ENCODE peak calls at places on chromosomes 16 and 17, in six cellular contexts. E is GM12865, T is A549, Y is fibroblast of mammary gland, X is left ventricle myocardium inferior, Q is hepatocyte. A is an unnamed sample.

GRCh38 chr17:29443041-29443440 is 52.9 kb downstream of the TAOK1 start:
- DNase-seq in E (no peak), T (no peak), Y (no peak), X (no peak), Q (no peak), A (no peak)

GRCh38 chr17:47295037-47295873 is 28.5 kb upstream of the EFCAB13 start:
- DNase-seq in E (no peak), T (no peak), Y (no peak), X (no peak), Q (no peak), A (no peak)

GRCh38 chr16:1021553-1022160 is 40.1 kb downstream of the SOX8 start:
- DNase-seq in E (no peak), T (no peak), Y (no peak), X (no peak), Q (no peak), A (no peak)

GRCh38 chr17:14301761-14302401 is 1.0 kb downstream of the HS3ST3B1 start:
- DNase-seq in E (peak), T (no peak), Y (peak), X (peak), Q (peak), A (peak)

GRCh38 chr16:81586421-81586820 is 141.8 kb downstream of the CMIP start:
- DNase-seq in E (no peak), T (no peak), Y (no peak), X (no peak), Q (peak), A (no peak)

GRCh38 chr17:54948380-54948779 is 20.1 kb downstream of the COX11 start:
- DNase-seq in E (peak), T (no peak), Y (peak), X (no peak), Q (no peak), A (peak)

GRCh38 chr17:38982858-38983746 is 15.9 kb upstream of the FBXO47 start:
- DNase-seq in E (peak), T (peak), Y (peak), X (no peak), Q (peak), A (peak)

GRCh38 chr17:57516290-57517215 is 228.5 kb downstream of the CCDC182 start:
- DNase-seq in E (no peak), T (no peak), Y (no peak), X (no peak), Q (no peak), A (no peak)

GRCh38 chr17:8292639-8293395 is 2.4 kb downstream of the SLC25A35 start:
- DNase-seq in E (peak), T (no peak), Y (no peak), X (no peak), Q (no peak), A (no peak)

GRCh38 chr16:50066482-50067289 is 916 bp downstream of the HEATR3 start:
- DNase-seq in E (no peak), T (no peak), Y (no peak), X (no peak), Q (no peak), A (no peak)

GRCh38 chr16:4388275-4389021 is 16.8 kb downstream of the VASN start:
- DNase-seq in E (no peak), T (no peak), Y (peak), X (peak), Q (no peak), A (no peak)

GRCh38 chr16:22189473-22190168 is 16.5 kb upstream of the EEF2K start:
- DNase-seq in E (peak), T (no peak), Y (peak), X (peak), Q (peak), A (peak)

GRCh38 chr16:177394-177822 is 928 bp downstream of the HBA1 start:
- DNase-seq in E (no peak), T (no peak), Y (peak), X (peak), Q (peak), A (no peak)

GRCh38 chr16:69089091-69089912 is 16.2 kb upstream of the HAS3 start:
- DNase-seq in E (peak), T (no peak), Y (no peak), X (no peak), Q (peak), A (peak)

GRCh38 chr17:49548051-49548505 is 27.6 kb upstream of the NXPH3 start:
- DNase-seq in E (no peak), T (no peak), Y (no peak), X (peak), Q (peak), A (no peak)

GRCh38 chr16:73232555-73233422 is 184.9 kb upstream of the ZFHX3 start:
- DNase-seq in E (no peak), T (peak), Y (peak), X (peak), Q (peak), A (no peak)

GRCh38 chr16:75257886-75258806 is 6.7 kb upstream of the BCAR1 start:
- DNase-seq in E (peak), T (no peak), Y (no peak), X (no peak), Q (no peak), A (no peak)

GRCh38 chr17:79659376-79659775 is 48.5 kb upstream of the RBFOX3 start:
- DNase-seq in E (no peak), T (no peak), Y (no peak), X (no peak), Q (no peak), A (no peak)

GRCh38 chr16:54936979-54937672 is 6.5 kb downstream of the IRX5 start:
- DNase-seq in E (no peak), T (peak), Y (peak), X (no peak), Q (peak), A (peak)

GRCh38 chr16:54937673-54938350 is 7.1 kb downstream of the IRX5 start:
- DNase-seq in E (no peak), T (no peak), Y (no peak), X (no peak), Q (no peak), A (no peak)

GRCh38 chr16:54940279-54940604 is 9.6 kb downstream of the IRX5 start:
- DNase-seq in E (no peak), T (no peak), Y (no peak), X (no peak), Q (no peak), A (no peak)

GRCh38 chr16:54939537-54940278 is 9.0 kb downstream of the IRX5 start:
- DNase-seq in E (no peak), T (no peak), Y (no peak), X (no peak), Q (no peak), A (no peak)

GRCh38 chr16:54938351-54939346 is 8.0 kb downstream of the IRX5 start:
- DNase-seq in E (no peak), T (no peak), Y (no peak), X (no peak), Q (no peak), A (no peak)
- TF ChIP-seq CTCF in E (no peak), T (no peak), Y (no peak), X (peak), Q (peak), A (no peak)

GRCh38 chr17:63446981-63447687 is 1.0 kb upstream of the CYB561 start:
- DNase-seq in E (no peak), T (no peak), Y (no peak), X (no peak), Q (no peak), A (peak)

GRCh38 chr17:63447688-63448005 is 1.5 kb upstream of the CYB561 start:
- DNase-seq in E (no peak), T (no peak), Y (no peak), X (no peak), Q (no peak), A (no peak)

GRCh38 chr17:63445571-63446217 is 412 bp downstream of the CYB561 start:
- DNase-seq in E (peak), T (peak), Y (no peak), X (no peak), Q (peak), A (peak)

GRCh38 chr17:63445065-63445464 is 1.0 kb downstream of the CYB561 start:
- DNase-seq in E (no peak), T (no peak), Y (no peak), X (no peak), Q (no peak), A (no peak)

DNA sequence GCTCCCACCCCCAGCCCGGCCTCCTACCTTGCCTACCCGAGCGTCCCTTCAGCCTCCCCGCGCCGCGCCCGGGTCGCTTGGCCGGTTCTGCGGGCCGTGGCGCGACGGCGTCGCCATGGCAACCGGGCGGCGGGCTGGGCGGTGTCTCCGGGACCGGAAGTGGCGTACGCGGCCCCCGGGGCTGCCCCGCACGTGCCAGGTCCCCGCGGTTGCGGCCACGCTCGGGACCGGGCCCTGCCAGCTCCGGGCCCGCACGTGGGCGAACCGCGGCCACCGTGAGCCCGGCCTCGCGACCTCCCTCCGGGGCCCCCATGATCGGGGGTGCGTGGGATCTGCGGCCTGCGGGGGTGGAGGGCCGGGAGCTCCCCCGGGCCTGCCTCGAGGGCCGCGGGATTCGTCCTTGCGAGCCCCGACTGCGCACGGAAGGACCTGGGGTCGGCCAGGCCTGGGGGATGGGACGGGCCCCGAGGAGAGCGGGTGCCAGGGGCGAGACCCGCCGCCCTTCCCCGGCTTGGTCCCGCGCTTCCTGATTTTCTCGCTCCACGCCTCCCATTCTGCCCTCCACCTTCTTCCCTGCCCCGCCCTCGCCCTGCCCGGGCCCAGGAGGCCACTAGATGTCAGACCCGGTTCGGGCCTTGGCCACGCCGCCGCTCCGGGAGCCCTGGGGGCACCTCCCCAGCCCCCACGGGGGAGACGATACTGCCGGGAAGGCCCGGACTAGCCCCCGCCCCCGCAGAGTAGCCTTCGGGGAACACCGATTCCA is at the start of gene CYB561:
- DNase-seq in E (peak), T (peak), Y (peak), X (peak), Q (peak), A (peak)
- TF ChIP-seq CTCF in E (peak), T (no peak), Y (no peak), X (peak), Q (peak), A (no peak)

DNA sequence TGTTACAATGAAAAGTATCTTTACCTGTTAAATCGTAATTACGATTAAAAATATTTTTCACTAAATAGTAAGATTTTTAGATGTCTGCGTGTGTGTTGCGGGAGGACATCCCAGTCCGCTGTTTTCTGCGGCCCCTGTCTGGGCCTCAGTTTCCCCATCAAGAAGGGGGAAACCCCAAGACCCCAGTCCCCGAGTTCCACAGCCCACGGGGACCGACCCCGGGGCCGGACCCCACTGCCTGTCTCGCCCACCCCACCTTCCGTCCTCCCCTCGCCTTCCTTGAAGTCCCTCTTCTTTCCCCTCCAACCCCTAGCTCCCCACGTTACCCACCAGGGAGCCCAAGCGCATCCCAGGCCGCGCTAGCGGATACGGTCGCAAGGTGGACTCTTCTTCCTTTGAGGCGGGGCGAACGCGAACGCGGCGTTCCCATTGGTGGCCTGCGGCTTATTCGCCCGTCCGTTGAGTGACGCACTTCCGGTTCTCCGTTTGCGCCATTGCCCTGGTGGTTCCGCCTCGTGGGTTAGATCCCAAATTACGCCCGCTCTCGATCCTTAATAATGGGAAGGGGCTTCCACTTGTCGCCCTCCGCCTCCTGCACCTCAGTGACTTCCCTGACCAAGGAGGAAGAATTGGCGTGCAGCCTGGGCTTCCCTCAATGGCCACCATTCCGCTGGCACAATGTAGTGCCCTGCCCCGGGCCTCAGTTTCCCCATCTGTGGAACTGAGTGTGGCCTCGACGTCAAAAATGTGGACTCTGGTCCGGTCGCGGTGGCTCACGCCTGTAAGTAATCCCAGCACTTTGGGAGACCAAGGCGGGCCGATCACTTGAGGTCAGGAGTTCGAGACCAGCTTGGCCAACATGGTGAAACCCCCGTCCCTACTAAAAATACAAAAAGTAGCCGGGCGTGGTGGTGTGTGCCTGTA is at the start of gene NSMCE1:
- DNase-seq in E (peak), T (peak), Y (peak), X (peak), Q (peak), A (peak)
- TF ChIP-seq CTCF in E (no peak), T (no peak), Y (peak), X (peak), Q (no peak), A (no peak)

DNA sequence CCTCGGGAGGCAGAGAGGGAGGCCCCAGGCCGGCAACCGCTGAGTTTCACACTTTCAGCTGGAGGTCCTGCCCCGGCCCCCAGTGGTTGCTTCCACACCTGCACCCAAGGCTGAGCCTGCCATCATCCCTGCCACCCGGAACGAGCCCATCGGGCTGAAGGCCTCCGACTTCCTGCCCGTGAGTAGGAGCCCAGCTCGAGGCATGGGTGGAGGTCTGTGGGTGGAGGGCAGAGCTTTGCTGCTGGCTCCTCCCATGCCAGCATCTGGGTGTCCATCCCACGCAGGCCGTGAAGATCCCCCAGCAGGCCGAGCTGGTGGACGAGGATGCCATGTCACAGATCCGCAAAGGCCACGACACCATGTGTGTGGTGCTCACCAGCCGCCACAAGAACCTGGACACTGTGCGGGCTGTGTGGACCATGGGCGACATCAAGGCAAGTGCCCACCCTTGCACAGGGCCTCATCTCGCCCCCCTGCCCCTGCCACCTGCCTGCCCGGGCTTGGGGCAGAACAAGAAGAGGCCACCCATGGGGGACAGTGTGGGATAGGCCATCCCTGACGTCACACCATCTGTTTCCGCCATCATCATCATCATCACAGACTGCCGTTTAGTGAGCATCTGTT is 19.6 kb downstream of the KATNB1 start:
- DNase-seq in E (no peak), T (no peak), Y (no peak), X (peak), Q (no peak), A (no peak)
- TF ChIP-seq CTCF in E (peak), T (no peak), Y (no peak), X (no peak), Q (no peak), A (no peak)

GRCh38 chr17:72602517-72603345 is 481.9 kb downstream of the SOX9 start:
- DNase-seq in E (peak), T (peak), Y (peak), X (no peak), Q (no peak), A (no peak)
- TF ChIP-seq CTCF in E (no peak), T (no peak), Y (peak), X (no peak), Q (no peak), A (no peak)

DNA sequence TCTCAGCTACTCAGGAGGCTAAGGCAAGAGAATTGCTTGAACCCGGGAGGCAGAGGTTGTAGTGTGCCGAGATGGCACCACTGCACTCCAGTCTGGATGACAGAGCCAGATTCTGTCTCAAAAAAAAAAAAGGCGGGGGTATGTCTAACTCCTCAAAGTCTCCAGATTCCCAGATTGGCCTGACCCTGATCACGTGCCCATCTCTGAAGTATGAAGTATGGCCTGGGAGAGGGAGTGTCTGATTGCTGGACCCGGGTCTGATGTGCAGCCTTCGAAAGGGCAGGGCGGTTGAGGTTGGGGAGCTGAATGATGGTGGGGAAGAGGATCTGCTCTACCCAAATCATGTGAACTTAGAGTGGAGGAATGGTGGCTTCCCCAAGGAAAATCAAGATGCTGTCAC is 17.3 kb upstream of the AQP8 start:
- DNase-seq in E (no peak), T (no peak), Y (no peak), X (no peak), Q (no peak), A (no peak)
- TF ChIP-seq CTCF in E (no peak), T (no peak), Y (no peak), X (no peak), Q (no peak), A (no peak)

GRCh38 chr17:68910256-68910705 is 44.9 kb downstream of the ABCA8 start:
- DNase-seq in E (no peak), T (no peak), Y (peak), X (peak), Q (no peak), A (no peak)

GRCh38 chr17:68906638-68907037 is 48.6 kb downstream of the ABCA8 start:
- DNase-seq in E (peak), T (no peak), Y (peak), X (no peak), Q (peak), A (no peak)

GRCh38 chr17:68909066-68909465 is 46.1 kb downstream of the ABCA8 start:
- DNase-seq in E (peak), T (peak), Y (peak), X (no peak), Q (peak), A (no peak)

GRCh38 chr17:68908045-68908444 is 47.1 kb downstream of the ABCA8 start:
- DNase-seq in E (peak), T (no peak), Y (no peak), X (no peak), Q (no peak), A (no peak)

DNA sequence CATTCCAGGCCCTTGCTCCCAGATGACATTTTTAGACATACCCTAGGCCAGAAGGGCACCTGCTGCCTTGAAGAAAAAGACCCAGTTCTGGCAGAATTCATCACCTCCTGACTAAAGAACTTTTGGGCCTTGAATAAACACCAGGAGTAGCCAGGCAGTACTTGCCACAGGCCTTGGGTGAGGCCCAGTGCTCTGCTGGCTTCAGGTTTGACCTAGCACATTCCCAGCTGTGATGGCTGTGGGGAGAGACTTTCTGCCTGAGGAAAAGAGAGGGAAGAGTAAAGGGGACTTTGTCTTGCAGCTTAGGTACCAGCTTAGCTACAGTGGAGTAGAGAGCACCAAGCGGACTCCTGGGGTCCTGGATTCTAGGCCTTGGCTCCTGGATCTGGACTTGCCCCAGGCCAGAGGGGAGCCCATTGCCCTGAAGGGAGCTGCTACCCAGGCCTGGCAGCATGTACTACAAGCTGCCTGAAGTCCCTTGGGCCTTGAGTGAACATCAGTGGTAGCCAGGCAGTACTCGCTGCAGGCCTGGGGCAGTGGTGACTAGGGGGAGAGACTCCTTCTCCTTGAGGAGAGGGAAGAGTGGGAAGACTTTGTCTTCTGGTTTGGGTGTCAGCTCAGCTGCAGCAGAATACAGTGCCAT is 44.3 kb downstream of the ABCA8 start:
- DNase-seq in E (no peak), T (no peak), Y (no peak), X (no peak), Q (no peak), A (no peak)
- TF ChIP-seq CTCF in E (no peak), T (no peak), Y (no peak), X (no peak), Q (no peak), A (no peak)

A was measured in activated CD8-positive, alpha-beta T cell treated with anti-CD3 and anti-CD28 coated beads for 36 hours.